ENCODE peak calls at places on chromosomes 3 and 15, in four cellular contexts. F is ascending aorta, R is omental fat pad, E is H54. Y is an unnamed sample.

GRCh38 chr15:71440479-71441071 is 325.3 kb downstream of the THSD4 start:
- DNase-seq in F (no peak), R (no peak), E (no peak), Y (no peak)

GRCh38 chr3:5136619-5137429 is 14.7 kb downstream of the ARL8B start:
- DNase-seq in F (no peak), R (no peak), E (no peak), Y (no peak)

GRCh38 chr3:136305879-136306278 is 55.7 kb downstream of the PCCB start:
- DNase-seq in F (no peak), R (no peak), E (peak), Y (no peak)

GRCh38 chr15:51359981-51360380 is 18.5 kb downstream of the GLDN start:
- DNase-seq in F (no peak), R (no peak), E (no peak), Y (no peak)

GRCh38 chr3:176190755-176191154 is 1006.5 kb downstream of the TBL1XR1 start:
- DNase-seq in F (no peak), R (no peak), E (no peak), Y (no peak)

GRCh38 chr3:46187876-46188275 is 20.2 kb downstream of the CCR1 start:
- DNase-seq in F (no peak), R (no peak), E (no peak), Y (peak)

GRCh38 chr3:27877122-27878011 is 155.2 kb upstream of the EOMES start:
- DNase-seq in F (no peak), R (no peak), E (no peak), Y (no peak)

GRCh38 chr15:42858999-42859789 is 61.4 kb downstream of the TTBK2 start:
- DNase-seq in F (no peak), R (no peak), E (no peak), Y (no peak)

GRCh38 chr15:76235186-76235826 is 76.0 kb downstream of the ETFA start:
- DNase-seq in F (no peak), R (no peak), E (no peak), Y (no peak)

GRCh38 chr3:167691366-167691765 is 37.6 kb upstream of the WDR49 start:
- DNase-seq in F (no peak), R (no peak), E (no peak), Y (peak)

GRCh38 chr3:186287723-186288122 is 74.3 kb downstream of the DGKG start:
- DNase-seq in F (no peak), R (no peak), E (peak), Y (no peak)

GRCh38 chr15:85831415-85832113 is 36.8 kb upstream of the KLHL25 start:
- DNase-seq in F (no peak), R (peak), E (peak), Y (no peak)

GRCh38 chr3:58034738-58035511 is 26.7 kb downstream of the FLNB start:
- DNase-seq in F (no peak), R (no peak), E (no peak), Y (peak)

GRCh38 chr15:68054658-68055223 is 626 bp downstream of the PIAS1 start:
- DNase-seq in F (no peak), R (no peak), E (peak), Y (no peak)

GRCh38 chr3:129943020-129943419 is 31.5 kb upstream of the TRH start:
- DNase-seq in F (no peak), R (no peak), E (no peak), Y (no peak)

GRCh38 chr15:51879555-51879954 is 50.1 kb downstream of the TMOD3 start:
- DNase-seq in F (no peak), R (no peak), E (no peak), Y (no peak)

GRCh38 chr3:53067571-53067970 is 21.7 kb upstream of the SFMBT1 start:
- DNase-seq in F (no peak), R (no peak), E (no peak), Y (no peak)